ENCODE peak calls at places on chromosomes 11 and 22, in seven cellular contexts. One of them, this sample, is unnamed.

GRCh38 chr11:59801981-59802638 is 8.5 kb downstream of the MRPL16 start:
- DNase-seq in neural crest cell: no peak
- DNase-seq in AG09319: no peak
- DNase-seq in lower leg skin: no peak
- DNase-seq in Panc1: no peak
- DNase-seq in A673: peak; percentile 35
- DNase-seq in upper lobe of right lung: no peak
- DNase-seq in this sample: no peak

GRCh38 chr11:85626496-85626895 is 648 bp downstream of the DLG2 start:
- DNase-seq in neural crest cell: no peak
- DNase-seq in AG09319: no peak
- DNase-seq in lower leg skin: no peak
- DNase-seq in Panc1: no peak
- DNase-seq in A673: no peak
- DNase-seq in upper lobe of right lung: no peak
- DNase-seq in this sample: no peak

GRCh38 chr11:13463779-13464290 is 813 bp upstream of the BTBD10 start:
- DNase-seq in neural crest cell: no peak
- DNase-seq in AG09319: no peak
- DNase-seq in lower leg skin: no peak
- DNase-seq in Panc1: no peak
- DNase-seq in A673: peak; percentile 28
- DNase-seq in upper lobe of right lung: no peak
- DNase-seq in this sample: no peak

GRCh38 chr11:32435511-32435946 is at the start of gene WT1:
- DNase-seq in neural crest cell: peak; percentile 27
- DNase-seq in AG09319: no peak
- DNase-seq in lower leg skin: no peak
- DNase-seq in Panc1: no peak
- DNase-seq in A673: peak; percentile 86
- DNase-seq in upper lobe of right lung: no peak
- DNase-seq in this sample: no peak

GRCh38 chr22:42856179-42856864 is 751 bp downstream of the ARFGAP3 start:
- DNase-seq in neural crest cell: no peak
- DNase-seq in AG09319: no peak
- DNase-seq in lower leg skin: peak; percentile 92
- DNase-seq in Panc1: no peak
- DNase-seq in A673: peak; percentile 39
- DNase-seq in upper lobe of right lung: peak; percentile 85
- DNase-seq in this sample: peak; percentile 59

GRCh38 chr11:111483431-111483830 is 28.8 kb downstream of the BTG4 start:
- DNase-seq in neural crest cell: no peak
- DNase-seq in AG09319: no peak
- DNase-seq in lower leg skin: no peak
- DNase-seq in Panc1: no peak
- DNase-seq in A673: no peak
- DNase-seq in upper lobe of right lung: no peak
- DNase-seq in this sample: no peak

GRCh38 chr11:130096823-130097222 is 27.1 kb downstream of the APLP2 start:
- DNase-seq in neural crest cell: no peak
- DNase-seq in AG09319: no peak
- DNase-seq in lower leg skin: no peak
- DNase-seq in Panc1: no peak
- DNase-seq in A673: peak; percentile 54
- DNase-seq in upper lobe of right lung: no peak
- DNase-seq in this sample: no peak

GRCh38 chr22:19615867-19616581 is 91.8 kb upstream of the CLDN5 start:
- DNase-seq in neural crest cell: no peak
- DNase-seq in AG09319: no peak
- DNase-seq in lower leg skin: no peak
- DNase-seq in Panc1: no peak
- DNase-seq in A673: no peak
- DNase-seq in upper lobe of right lung: no peak
- DNase-seq in this sample: peak; percentile 3

GRCh38 chr11:134500621-134501020 is 88.6 kb upstream of the B3GAT1 start:
- DNase-seq in neural crest cell: no peak
- DNase-seq in AG09319: no peak
- DNase-seq in lower leg skin: peak; percentile 63
- DNase-seq in Panc1: no peak
- DNase-seq in A673: no peak
- DNase-seq in upper lobe of right lung: peak; percentile 25
- DNase-seq in this sample: peak; percentile 46

GRCh38 chr11:78414321-78415051 is 3.1 kb downstream of the GAB2 start:
- DNase-seq in neural crest cell: no peak
- DNase-seq in AG09319: no peak
- DNase-seq in lower leg skin: no peak
- DNase-seq in Panc1: no peak
- DNase-seq in A673: peak; percentile 54
- DNase-seq in upper lobe of right lung: no peak
- DNase-seq in this sample: no peak

GRCh38 chr11:132032555-132032954 is 662.1 kb downstream of the NTM start:
- DNase-seq in neural crest cell: no peak
- DNase-seq in AG09319: no peak
- DNase-seq in lower leg skin: no peak
- DNase-seq in Panc1: no peak
- DNase-seq in A673: no peak
- DNase-seq in upper lobe of right lung: no peak
- DNase-seq in this sample: no peak

GRCh38 chr11:133895551-133895950 is 50.2 kb upstream of the SPATA19 start:
- DNase-seq in neural crest cell: no peak
- DNase-seq in AG09319: no peak
- DNase-seq in lower leg skin: peak; percentile 26
- DNase-seq in Panc1: no peak
- DNase-seq in A673: no peak
- DNase-seq in upper lobe of right lung: no peak
- DNase-seq in this sample: no peak

GRCh38 chr22:30435674-30436126 is 10.1 kb downstream of the MTFP1 start:
- DNase-seq in neural crest cell: no peak
- DNase-seq in AG09319: no peak
- DNase-seq in lower leg skin: peak; percentile 89
- DNase-seq in Panc1: no peak
- DNase-seq in A673: peak; percentile 97
- DNase-seq in upper lobe of right lung: no peak
- DNase-seq in this sample: peak; percentile 55
- TF ChIP-seq CTCF in neural crest cell: no peak
- TF ChIP-seq CTCF in AG09319: no peak
- TF ChIP-seq CTCF in lower leg skin: no peak
- TF ChIP-seq CTCF in Panc1: no peak
- TF ChIP-seq CTCF in A673: peak; percentile 38
- TF ChIP-seq CTCF in upper lobe of right lung: no peak
- TF ChIP-seq CTCF in this sample: no peak

GRCh38 chr11:128098840-128099239 is 488.5 kb downstream of the ETS1 start:
- DNase-seq in neural crest cell: no peak
- DNase-seq in AG09319: no peak
- DNase-seq in lower leg skin: no peak
- DNase-seq in Panc1: no peak
- DNase-seq in A673: no peak
- DNase-seq in upper lobe of right lung: no peak
- DNase-seq in this sample: no peak

GRCh38 chr11:128089962-128090361 is 497.4 kb downstream of the ETS1 start:
- DNase-seq in neural crest cell: no peak
- DNase-seq in AG09319: no peak
- DNase-seq in lower leg skin: no peak
- DNase-seq in Panc1: no peak
- DNase-seq in A673: no peak
- DNase-seq in upper lobe of right lung: no peak
- DNase-seq in this sample: no peak

GRCh38 chr11:128093689-128094088 is 493.7 kb downstream of the ETS1 start:
- DNase-seq in neural crest cell: no peak
- DNase-seq in AG09319: no peak
- DNase-seq in lower leg skin: no peak
- DNase-seq in Panc1: no peak
- DNase-seq in A673: no peak
- DNase-seq in upper lobe of right lung: no peak
- DNase-seq in this sample: no peak

GRCh38 chr11:128095459-128096096 is 491.8 kb downstream of the ETS1 start:
- DNase-seq in neural crest cell: no peak
- DNase-seq in AG09319: peak; percentile 24
- DNase-seq in lower leg skin: no peak
- DNase-seq in Panc1: peak; percentile 2
- DNase-seq in A673: peak; percentile 15
- DNase-seq in upper lobe of right lung: no peak
- DNase-seq in this sample: no peak
- TF ChIP-seq CTCF in neural crest cell: no peak
- TF ChIP-seq CTCF in AG09319: no peak
- TF ChIP-seq CTCF in lower leg skin: no peak
- TF ChIP-seq CTCF in Panc1: peak; percentile 25
- TF ChIP-seq CTCF in A673: peak; percentile 28
- TF ChIP-seq CTCF in upper lobe of right lung: no peak
- TF ChIP-seq CTCF in this sample: peak; percentile 53

GRCh38 chr11:2128102-2128511 is 11.1 kb downstream of the IGF2 start:
- DNase-seq in neural crest cell: no peak
- DNase-seq in AG09319: no peak
- DNase-seq in lower leg skin: no peak
- DNase-seq in Panc1: no peak
- DNase-seq in A673: no peak
- DNase-seq in upper lobe of right lung: no peak
- DNase-seq in this sample: peak; percentile 81
- TF ChIP-seq CTCF in neural crest cell: no peak
- TF ChIP-seq CTCF in AG09319: no peak
- TF ChIP-seq CTCF in lower leg skin: no peak
- TF ChIP-seq CTCF in Panc1: no peak
- TF ChIP-seq CTCF in A673: no peak
- TF ChIP-seq CTCF in upper lobe of right lung: no peak
- TF ChIP-seq CTCF in this sample: no peak

GRCh38 chr11:72012897-72013721 is 14.4 kb downstream of the IL18BP start:
- DNase-seq in neural crest cell: no peak
- DNase-seq in AG09319: peak; percentile 83
- DNase-seq in lower leg skin: peak; percentile 93
- DNase-seq in Panc1: no peak
- DNase-seq in A673: no peak
- DNase-seq in upper lobe of right lung: peak; percentile 85
- DNase-seq in this sample: no peak
- TF ChIP-seq CTCF in neural crest cell: no peak
- TF ChIP-seq CTCF in AG09319: peak; percentile 27
- TF ChIP-seq CTCF in lower leg skin: no peak
- TF ChIP-seq CTCF in Panc1: no peak
- TF ChIP-seq CTCF in A673: no peak
- TF ChIP-seq CTCF in upper lobe of right lung: no peak
- TF ChIP-seq CTCF in this sample: no peak

GRCh38 chr11:35427158-35427557 is 7.8 kb upstream of the SLC1A2 start:
- DNase-seq in neural crest cell: no peak
- DNase-seq in AG09319: peak; percentile 45
- DNase-seq in lower leg skin: no peak
- DNase-seq in Panc1: no peak
- DNase-seq in A673: no peak
- DNase-seq in upper lobe of right lung: no peak
- DNase-seq in this sample: no peak
- TF ChIP-seq CTCF in neural crest cell: no peak
- TF ChIP-seq CTCF in AG09319: no peak
- TF ChIP-seq CTCF in lower leg skin: no peak
- TF ChIP-seq CTCF in Panc1: no peak
- TF ChIP-seq CTCF in A673: no peak
- TF ChIP-seq CTCF in upper lobe of right lung: no peak
- TF ChIP-seq CTCF in this sample: no peak

GRCh38 chr22:44312766-44313165 is at the start of gene SHISAL1:
- DNase-seq in neural crest cell: no peak
- DNase-seq in AG09319: no peak
- DNase-seq in lower leg skin: no peak
- DNase-seq in Panc1: no peak
- DNase-seq in A673: no peak
- DNase-seq in upper lobe of right lung: no peak
- DNase-seq in this sample: no peak

GRCh38 chr22:44317163-44317455 is 4.4 kb upstream of the SHISAL1 start:
- DNase-seq in neural crest cell: no peak
- DNase-seq in AG09319: no peak
- DNase-seq in lower leg skin: no peak
- DNase-seq in Panc1: no peak
- DNase-seq in A673: no peak
- DNase-seq in upper lobe of right lung: no peak
- DNase-seq in this sample: no peak

GRCh38 chr22:44316393-44317162 is 3.8 kb upstream of the SHISAL1 start:
- DNase-seq in neural crest cell: no peak
- DNase-seq in AG09319: no peak
- DNase-seq in lower leg skin: no peak
- DNase-seq in Panc1: no peak
- DNase-seq in A673: peak; percentile 34
- DNase-seq in upper lobe of right lung: no peak
- DNase-seq in this sample: no peak

GRCh38 chr22:44313385-44314006 is 745 bp upstream of the SHISAL1 start:
- DNase-seq in neural crest cell: no peak
- DNase-seq in AG09319: no peak
- DNase-seq in lower leg skin: no peak
- DNase-seq in Panc1: no peak
- DNase-seq in A673: no peak
- DNase-seq in upper lobe of right lung: no peak
- DNase-seq in this sample: no peak

DNA sequence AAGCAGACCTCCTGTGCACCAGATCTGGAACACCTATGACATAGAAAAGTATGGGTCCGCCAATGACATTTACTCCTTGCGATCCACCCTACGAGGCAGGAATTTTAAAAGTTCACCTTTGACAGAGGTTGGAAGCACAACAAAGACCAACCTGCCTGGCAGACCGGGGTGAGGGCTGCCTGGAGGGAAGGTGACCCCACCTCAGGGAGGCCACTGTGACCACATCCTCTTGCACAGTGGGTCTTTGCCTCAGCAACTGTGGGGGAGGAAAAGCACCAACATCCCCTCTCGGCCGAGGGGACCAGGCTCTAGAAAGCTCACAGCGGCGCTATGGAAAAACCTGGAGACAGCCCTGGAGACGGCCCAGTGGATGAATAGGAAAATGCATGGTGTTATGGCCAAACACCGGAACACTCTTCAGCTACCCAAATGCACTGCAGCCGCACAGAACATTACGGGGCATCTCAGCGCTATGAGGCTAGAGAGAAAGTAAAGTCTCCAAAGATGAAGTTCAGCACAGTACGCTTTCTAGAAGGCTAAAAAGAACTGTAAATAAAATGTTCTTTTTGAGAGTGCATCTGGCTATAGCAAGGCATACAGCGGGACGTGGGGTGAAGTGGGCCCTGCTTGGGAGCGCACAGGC is 1.8 kb upstream of the SHISAL1 start:
- DNase-seq in neural crest cell: no peak
- DNase-seq in AG09319: no peak
- DNase-seq in lower leg skin: no peak
- DNase-seq in Panc1: no peak
- DNase-seq in A673: no peak
- DNase-seq in upper lobe of right lung: no peak
- DNase-seq in this sample: no peak
- TF ChIP-seq CTCF in neural crest cell: no peak
- TF ChIP-seq CTCF in AG09319: no peak
- TF ChIP-seq CTCF in lower leg skin: no peak
- TF ChIP-seq CTCF in Panc1: no peak
- TF ChIP-seq CTCF in A673: no peak
- TF ChIP-seq CTCF in upper lobe of right lung: no peak
- TF ChIP-seq CTCF in this sample: peak; percentile 10

DNA sequence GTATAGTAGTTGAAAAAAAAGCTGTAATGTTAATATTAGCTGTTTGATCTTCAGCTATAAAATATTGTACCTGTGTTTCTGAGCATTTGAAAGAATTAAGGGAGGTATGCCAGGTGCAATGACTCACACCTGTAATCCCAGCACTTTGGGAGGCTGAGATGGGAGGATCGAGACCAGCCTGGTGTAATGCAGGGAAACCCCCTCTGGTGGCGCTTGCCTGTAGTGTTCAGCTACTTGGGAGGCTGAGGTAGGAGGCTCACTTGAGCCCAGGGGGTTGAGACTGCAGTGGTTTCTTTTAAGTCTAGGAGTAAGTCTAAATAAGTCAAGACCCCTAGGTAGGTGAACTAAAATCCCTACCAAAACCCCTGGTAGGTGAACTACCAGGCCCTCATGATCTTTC is 37.1 kb downstream of the TAF1D start:
- DNase-seq in neural crest cell: no peak
- DNase-seq in AG09319: no peak
- DNase-seq in lower leg skin: no peak
- DNase-seq in Panc1: no peak
- DNase-seq in A673: peak; percentile 20
- DNase-seq in upper lobe of right lung: no peak
- DNase-seq in this sample: no peak
- TF ChIP-seq CTCF in neural crest cell: no peak
- TF ChIP-seq CTCF in AG09319: no peak
- TF ChIP-seq CTCF in lower leg skin: no peak
- TF ChIP-seq CTCF in Panc1: peak; percentile 36
- TF ChIP-seq CTCF in A673: peak; percentile 34
- TF ChIP-seq CTCF in upper lobe of right lung: no peak
- TF ChIP-seq CTCF in this sample: peak; percentile 21

This sample was measured in chondrocyte.